ENCODE peak calls at places on chromosomes 6 and 20, in eight cellular contexts. F is breast epithelium; Q is HCT116; M is H9; N is CD4-positive, alpha-beta T cell; L is effector memory CD4-positive, alpha-beta T cell; A is pancreas; E is PC-3. V is an unnamed sample. For H3K9me3, the result is how much of the 10 kb centered on the place peaks cover.

GRCh38 chr6:25366785-25367657 is 87.8 kb downstream of the CARMIL1 start:
- DNase-seq in L (no peak), E (peak), Q (no peak), M (no peak), F (no peak), A (no peak), N (peak), V (no peak)

GRCh38 chr6:112202639-112203341 is 51.6 kb downstream of the LAMA4 start:
- DNase-seq in L (no peak), F (no peak), A (no peak), M (no peak), Q (no peak), N (no peak), E (no peak), V (no peak)

GRCh38 chr6:67966830-67967229 is 668.3 kb upstream of the ADGRB3 start:
- DNase-seq in A (no peak), E (no peak), M (no peak), N (no peak), F (no peak), Q (no peak), L (no peak), V (no peak)

GRCh38 chr20:50408526-50409364 is 101.4 kb upstream of the PTPN1 start:
- DNase-seq in N (no peak), L (no peak), M (no peak), F (no peak), A (no peak), Q (no peak), E (no peak), V (no peak)

GRCh38 chr20:37179671-37180524 is 550 bp upstream of the MROH8 start:
- DNase-seq in L (no peak), A (no peak), E (peak), F (no peak), Q (no peak), M (no peak), N (no peak), V (no peak)

GRCh38 chr6:118739976-118740771 is 88.8 kb upstream of the CEP85L start:
- DNase-seq in E (peak), A (no peak), N (no peak), Q (no peak), M (no peak), F (no peak), L (no peak), V (no peak)

GRCh38 chr6:81326856-81327561 is 425.5 kb downstream of the TENT5A start:
- DNase-seq in M (no peak), L (no peak), E (no peak), Q (no peak), F (no peak), A (no peak), N (no peak), V (no peak)

GRCh38 chr6:42978487-42978792 is 541 bp downstream of the PEX6 start:
- DNase-seq in M (peak), N (no peak), F (no peak), Q (no peak), L (no peak), E (peak), A (peak), V (no peak)

GRCh38 chr20:2617099-2617714 is 35.2 kb upstream of the NOP56 start:
- DNase-seq in Q (no peak), F (no peak), M (no peak), E (no peak), L (no peak), A (no peak), N (no peak), V (no peak)

GRCh38 chr6:118963003-118963402 is 28.0 kb upstream of the MCM9 start:
- DNase-seq in E (peak), A (no peak), N (no peak), F (no peak), M (no peak), Q (peak), L (no peak), V (no peak)

GRCh38 chr6:105432797-105433196 is 29.9 kb upstream of the PREP start:
- DNase-seq in M (no peak), E (peak), A (no peak), Q (peak), F (no peak), N (no peak), L (no peak), V (no peak)

GRCh38 chr6:42030585-42031506 is 19.5 kb upstream of the TAF8 start:
- DNase-seq in M (no peak), Q (no peak), F (no peak), L (no peak), A (no peak), E (no peak), N (peak), V (no peak)

GRCh38 chr6:35413911-35414310 is 38.2 kb upstream of the FANCE start:
- DNase-seq in E (no peak), F (no peak), M (no peak), L (no peak), A (no peak), Q (no peak), N (no peak), V (no peak)

GRCh38 chr6:137206562-137206961 is 12.6 kb downstream of the IFNGR1 start:
- DNase-seq in L (no peak), M (no peak), E (no peak), Q (no peak), A (no peak), F (no peak), N (no peak), V (no peak)
- H3K9me3 ChIP-seq in L (under half), M (under half), E (under half), Q (under half), A (under half), F (under half), N (under half), V (under half)

DNA sequence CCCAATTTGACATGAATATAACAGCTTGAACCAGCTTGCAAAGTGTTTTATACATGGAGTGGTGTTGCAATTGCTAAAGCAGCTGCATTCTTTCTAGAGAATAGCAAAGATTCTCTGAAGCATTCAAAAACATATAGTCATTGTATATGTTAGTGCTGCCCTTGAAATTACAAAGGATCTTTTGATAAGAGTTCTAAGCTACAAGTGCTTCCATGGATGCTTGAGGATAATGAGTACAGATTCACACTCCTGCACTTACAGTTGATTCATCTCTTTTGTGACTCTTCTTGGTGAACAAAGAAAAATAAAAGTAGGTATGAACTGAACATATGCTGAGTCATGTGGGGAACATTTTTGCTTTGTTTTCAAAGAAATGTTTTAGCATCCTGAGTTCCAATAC is 175.7 kb downstream of the ALDH8A1 start:
- DNase-seq in N (no peak), L (no peak), F (no peak), M (no peak), E (peak), A (no peak), Q (no peak), V (no peak)
- H3K27ac ChIP-seq in N (no peak), L (no peak), F (no peak), M (no peak), E (no peak), A (no peak), Q (no peak), V (no peak)

GRCh38 chr6:168714547-168715260 is 273.7 kb downstream of the SMOC2 start:
- DNase-seq in N (no peak), Q (no peak), F (no peak), A (no peak), M (no peak), L (no peak), E (no peak), V (no peak)

GRCh38 chr6:168717491-168717890 is 276.5 kb downstream of the SMOC2 start:
- DNase-seq in E (no peak), A (no peak), N (no peak), Q (no peak), L (no peak), F (no peak), M (no peak), V (no peak)

GRCh38 chr6:168713839-168714238 is 272.9 kb downstream of the SMOC2 start:
- DNase-seq in M (no peak), L (no peak), Q (peak), A (no peak), E (peak), F (no peak), N (no peak), V (no peak)

GRCh38 chr6:168716581-168716980 is 275.6 kb downstream of the SMOC2 start:
- DNase-seq in E (no peak), N (no peak), M (no peak), A (no peak), F (no peak), Q (no peak), L (no peak), V (no peak)

GRCh38 chr6:168715643-168716481 is 274.9 kb downstream of the SMOC2 start:
- DNase-seq in F (no peak), E (no peak), Q (no peak), L (no peak), A (no peak), M (no peak), N (no peak), V (no peak)
- H3K9me3 ChIP-seq in F (under half), E (under half), Q (under half), L (under half), A (under half), M (under half), N (under half), V (under half)

GRCh38 chr6:7562769-7563168 is 21.3 kb downstream of the DSP start:
- DNase-seq in Q (no peak), E (no peak), F (no peak), A (no peak), L (no peak), N (no peak), M (no peak), V (no peak)
- H3K27ac ChIP-seq in Q (no peak), E (no peak), F (no peak), A (peak), L (no peak), N (no peak), M (no peak), V (no peak)